ENCODE peak calls at places on chromosomes 2 and 18, in five cellular contexts. Z, F, P, O and D are unnamed samples.

GRCh38 chr2:26401739-26402541 is at the start of gene DRC1:
- DNase-seq in Z (peak; percentile 100), F (peak; percentile 68), P (peak; percentile 54), O (peak; percentile 96), D (no peak)

GRCh38 chr2:29218071-29218470 is 102.9 kb downstream of the CLIP4 start:
- DNase-seq in Z (no peak), F (no peak), P (no peak), O (no peak), D (peak; percentile 41)

GRCh38 chr2:26764078-26764887 is at the start of gene SLC35F6:
- DNase-seq in Z (peak; percentile 99), F (peak; percentile 89), P (peak; percentile 90), O (peak; percentile 89), D (peak; percentile 76)

GRCh38 chr2:61671561-61672315 is 133.6 kb upstream of the XPO1 start:
- DNase-seq in Z (no peak), F (no peak), P (no peak), O (no peak), D (no peak)

GRCh38 chr2:191571163-191571769 is 106.7 kb upstream of the NABP1 start:
- DNase-seq in Z (no peak), F (no peak), P (peak; percentile 20), O (peak; percentile 48), D (no peak)

GRCh38 chr2:221969087-221969829 is 329.5 kb downstream of the PAX3 start:
- DNase-seq in Z (peak; percentile 40), F (no peak), P (peak; percentile 22), O (peak; percentile 67), D (no peak)

GRCh38 chr2:188305271-188305670 is 13.6 kb downstream of the GULP1 start:
- DNase-seq in Z (no peak), F (no peak), P (no peak), O (peak; percentile 2), D (no peak)

GRCh38 chr2:128314026-128314347 is 4.7 kb downstream of the HS6ST1 start:
- DNase-seq in Z (no peak), F (peak; percentile 8), P (no peak), O (no peak), D (no peak)

GRCh38 chr18:35076126-35076525 is 34.9 kb downstream of the MAPRE2 start:
- DNase-seq in Z (no peak), F (no peak), P (no peak), O (no peak), D (no peak)

GRCh38 chr2:169462896-169463695 is 16.2 kb upstream of the BBS5 start:
- DNase-seq in Z (no peak), F (no peak), P (no peak), O (no peak), D (no peak)

GRCh38 chr2:160390544-160391258 is 102.9 kb downstream of the RBMS1 start:
- DNase-seq in Z (no peak), F (no peak), P (no peak), O (no peak), D (no peak)

GRCh38 chr2:10405441-10405840 is 42.7 kb downstream of the ODC1 start:
- DNase-seq in Z (peak; percentile 84), F (peak; percentile 41), P (peak; percentile 96), O (no peak), D (peak; percentile 79)

GRCh38 chr2:43724728-43725526 is 48.7 kb upstream of the C1GALT1C1L start:
- DNase-seq in Z (no peak), F (no peak), P (no peak), O (no peak), D (no peak)

GRCh38 chr2:8426577-8426976 is 255.3 kb upstream of the ID2 start:
- DNase-seq in Z (no peak), F (no peak), P (no peak), O (no peak), D (no peak)

GRCh38 chr2:240760576-240761246 is 59.3 kb downstream of the KIF1A start:
- DNase-seq in Z (no peak), F (no peak), P (no peak), O (no peak), D (no peak)

GRCh38 chr2:135744761-135745314 is 3.2 kb downstream of the UBXN4 start:
- DNase-seq in Z (peak; percentile 51), F (no peak), P (peak; percentile 15), O (peak; percentile 34), D (no peak)

GRCh38 chr2:191691016-191691725 is 13.2 kb downstream of the NABP1 start:
- DNase-seq in Z (peak; percentile 62), F (peak; percentile 30), P (peak; percentile 76), O (peak; percentile 60), D (no peak)

GRCh38 chr2:157438907-157439791 is 4.7 kb downstream of the CYTIP start:
- DNase-seq in Z (peak; percentile 42), F (no peak), P (no peak), O (no peak), D (no peak)

GRCh38 chr2:33000986-33001385 is 54.2 kb downstream of the LTBP1 start:
- DNase-seq in Z (no peak), F (no peak), P (no peak), O (no peak), D (no peak)

GRCh38 chr2:75476778-75477177 is 84.0 kb downstream of the EVA1A start:
- DNase-seq in Z (no peak), F (no peak), P (no peak), O (peak; percentile 31), D (no peak)

GRCh38 chr18:63439334-63439733 is 17.1 kb upstream of the VPS4B start:
- DNase-seq in Z (peak; percentile 76), F (peak; percentile 32), P (peak; percentile 50), O (peak; percentile 71), D (no peak)

GRCh38 chr2:85772019-85772745 is 18.4 kb downstream of the ATOH8 start:
- DNase-seq in Z (peak; percentile 96), F (peak; percentile 98), P (peak; percentile 98), O (peak; percentile 75), D (peak; percentile 99)

GRCh38 chr2:229417906-229418305 is 146.8 kb upstream of the PID1 start:
- DNase-seq in Z (no peak), F (no peak), P (no peak), O (peak; percentile 23), D (no peak)

GRCh38 chr2:85705680-85706039 is 11.5 kb downstream of the GNLY start:
- DNase-seq in Z (no peak), F (no peak), P (peak; percentile 81), O (no peak), D (peak; percentile 85)

GRCh38 chr2:96802281-96802595 is 13.8 kb upstream of the CNNM3 start:
- DNase-seq in Z (peak; percentile 8), F (no peak), P (no peak), O (no peak), D (no peak)

GRCh38 chr18:23662309-23663263 is at the start of gene ANKRD29:
- DNase-seq in Z (peak; percentile 88), F (peak; percentile 53), P (peak; percentile 15), O (peak; percentile 81), D (no peak)

GRCh38 chr2:3493610-3493997 is 25.7 kb downstream of the ADI1 start:
- DNase-seq in Z (peak; percentile 87), F (no peak), P (peak; percentile 84), O (peak; percentile 57), D (no peak)

GRCh38 chr2:73925033-73925704 is 1.5 kb upstream of the DGUOK start:
- DNase-seq in Z (no peak), F (no peak), P (no peak), O (no peak), D (no peak)

GRCh38 chr18:47881752-47882455 is 48.6 kb downstream of the SMAD2 start:
- DNase-seq in Z (no peak), F (no peak), P (no peak), O (no peak), D (no peak)

GRCh38 chr18:48855422-48856377 is 95.1 kb downstream of the SMAD7 start:
- DNase-seq in Z (no peak), F (no peak), P (peak; percentile 47), O (no peak), D (no peak)

GRCh38 chr2:46196871-46197462 is 100.2 kb upstream of the EPAS1 start:
- DNase-seq in Z (peak; percentile 14), F (no peak), P (no peak), O (no peak), D (no peak)

GRCh38 chr18:42094875-42095274 is 139.8 kb downstream of the PIK3C3 start:
- DNase-seq in Z (no peak), F (no peak), P (no peak), O (no peak), D (no peak)

GRCh38 chr2:99784282-99784681 is 294.5 kb upstream of the REV1 start:
- DNase-seq in Z (no peak), F (no peak), P (no peak), O (no peak), D (no peak)
- TF ChIP-seq CTCF in Z (no peak), F (no peak), P (no peak), O (no peak), D (no peak)

GRCh38 chr18:54183390-54183789 is 41.1 kb downstream of the MBD2 start:
- DNase-seq in Z (no peak), F (no peak), P (no peak), O (no peak), D (no peak)

GRCh38 chr18:54184836-54185235 is 39.6 kb downstream of the MBD2 start:
- DNase-seq in Z (no peak), F (no peak), P (no peak), O (no peak), D (no peak)

GRCh38 chr18:54192415-54192814 is 32.1 kb downstream of the MBD2 start:
- DNase-seq in Z (no peak), F (no peak), P (no peak), O (no peak), D (no peak)

GRCh38 chr18:54191352-54191751 is 33.1 kb downstream of the MBD2 start:
- DNase-seq in Z (no peak), F (no peak), P (no peak), O (no peak), D (no peak)

GRCh38 chr18:54187372-54187771 is 37.1 kb downstream of the MBD2 start:
- DNase-seq in Z (no peak), F (no peak), P (no peak), O (no peak), D (no peak)
- H3K4me1 ChIP-seq in Z (no peaks in the 10 kb centered on the region), F (no peaks in the 10 kb centered on the region), P (no peaks in the 10 kb centered on the region), O (peaks cover 8% of the 10 kb centered on the region), D (no peaks in the 10 kb centered on the region)

DNA sequence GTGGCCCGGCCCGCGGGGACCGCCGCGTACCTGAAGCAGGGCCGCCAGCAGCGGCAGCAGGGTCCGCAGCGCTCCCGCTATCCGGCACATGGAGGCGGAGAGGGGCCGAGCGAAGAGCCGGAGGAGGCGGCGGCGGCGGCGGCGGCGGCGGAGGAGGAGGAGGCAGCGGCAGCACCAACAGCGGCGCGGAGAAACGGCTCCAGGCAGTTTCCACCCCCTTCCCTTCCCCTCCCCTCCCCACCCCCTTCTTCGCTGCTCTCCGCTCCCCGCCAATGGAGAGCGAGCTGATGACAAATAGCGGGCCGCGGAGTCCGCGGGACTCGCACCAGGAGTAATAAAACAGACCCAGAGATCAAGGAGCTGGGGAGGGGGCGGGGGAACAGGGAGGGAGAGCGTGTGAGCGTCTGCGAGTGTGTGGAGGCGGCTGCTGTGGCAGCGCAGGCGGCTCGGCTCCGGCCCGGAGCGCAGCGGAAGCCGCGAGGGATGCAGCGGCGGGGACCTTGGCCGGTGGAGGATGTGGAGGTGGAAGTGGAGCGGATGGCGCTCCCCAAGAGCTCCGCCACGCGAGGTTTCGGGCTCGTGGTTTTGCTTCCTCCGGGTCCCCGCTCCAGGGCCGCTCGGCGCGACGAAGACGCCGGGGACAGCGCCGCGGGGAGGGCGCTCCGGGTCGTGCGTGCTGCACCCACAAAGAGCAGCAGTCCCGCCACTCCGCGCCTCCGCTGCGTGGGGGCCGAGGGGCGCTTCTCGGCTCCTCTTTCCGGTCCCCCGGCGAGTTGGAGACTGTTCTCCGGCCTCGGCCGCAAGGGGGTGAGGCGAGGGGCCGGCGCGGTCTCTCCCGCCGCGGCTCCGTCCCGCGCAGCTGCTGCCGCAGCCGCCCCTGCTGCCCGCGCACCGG is at the start of gene CDH2:
- DNase-seq in Z (peak; percentile 92), F (peak; percentile 72), P (peak; percentile 88), O (peak; percentile 95), D (no peak)
- TF ChIP-seq CTCF in Z (peak; percentile 37), F (peak; percentile 12), P (peak; percentile 22), O (peak; percentile 42), D (no peak)

GRCh38 chr2:159046966-159047365 is 78.5 kb downstream of the TANC1 start:
- DNase-seq in Z (no peak), F (no peak), P (no peak), O (no peak), D (no peak)
- H3K4me1 ChIP-seq in Z (peaks cover 30% of the 10 kb centered on the region), F (peaks cover 79% of the 10 kb centered on the region), P (peaks cover 36% of the 10 kb centered on the region), O (peaks cover 6% of the 10 kb centered on the region), D (peaks cover 89% of the 10 kb centered on the region)